ENCODE peak calls at places on chromosomes 1 and 21, in seven cellular contexts. O is tibial artery; U is NCI-H748 treated with DMSO at 0.1 percent for 48 hours; Z is stimulated activated CD4-positive, alpha-beta T cell treated with anti-CD3 and anti-CD28 coated beads, Interleukin-15, amount 100 ng/mL, for 48 hours; E is RWPE1; P is astrocyte of the cerebellum; N is stimulated activated CD8-positive, alpha-beta memory T cell treated with anti-CD3 and anti-CD28 coated beads, Interleukin-15, amount 100 ng/mL, for 1 hour. M is an unnamed sample.
A peak's percentile ranks its signal among the peaks of the same experiment; 100 is the strongest.

GRCh38 chr1:39214021-39214713 is 9.7 kb downstream of the MACF1 start:
- DNase-seq in O (no peak), Z (no peak), U (no peak), E (peak; percentile 19), P (no peak), N (no peak), M (no peak)

GRCh38 chr1:78560811-78561210 is 59.4 kb upstream of the IFI44L start:
- DNase-seq in E (no peak), P (no peak), O (no peak), U (no peak), Z (no peak), N (no peak), M (no peak)

GRCh38 chr1:43947061-43947889 is 525 bp downstream of the IPO13 start:
- DNase-seq in E (no peak), N (no peak), U (no peak), O (no peak), P (no peak), Z (no peak), M (peak; percentile 38)

GRCh38 chr1:204495078-204495753 is 611 bp upstream of the PIK3C2B start:
- DNase-seq in P (no peak), N (no peak), Z (no peak), O (no peak), U (peak; percentile 14), E (no peak), M (no peak)

GRCh38 chr1:76075877-76076276 is 1.3 kb downstream of the ST6GALNAC3 start:
- DNase-seq in Z (no peak), E (no peak), O (no peak), U (no peak), P (no peak), N (no peak), M (no peak)

GRCh38 chr1:96568639-96569038 is 152.9 kb upstream of the PTBP2 start:
- DNase-seq in P (no peak), Z (no peak), O (no peak), U (no peak), N (no peak), E (no peak), M (no peak)

GRCh38 chr1:76680676-76681075 is 186.6 kb upstream of the ST6GALNAC5 start:
- DNase-seq in E (no peak), P (no peak), U (no peak), O (no peak), Z (no peak), N (no peak), M (no peak)

GRCh38 chr1:44021581-44022321 is 9.5 kb downstream of the SLC6A9 start:
- DNase-seq in O (no peak), Z (no peak), P (no peak), E (no peak), U (no peak), N (no peak), M (no peak)

GRCh38 chr1:77473690-77474089 is 191.9 kb downstream of the AK5 start:
- DNase-seq in E (peak; percentile 15), Z (no peak), U (no peak), P (peak; percentile 33), O (no peak), N (no peak), M (no peak)

GRCh38 chr1:107525961-107526360 is 385.1 kb downstream of the NTNG1 start:
- DNase-seq in O (no peak), Z (no peak), E (no peak), P (no peak), U (peak; percentile 63), N (no peak), M (no peak)

GRCh38 chr1:82466894-82467293 is 666.2 kb downstream of the ADGRL2 start:
- DNase-seq in E (no peak), P (no peak), N (no peak), U (no peak), Z (no peak), O (no peak), M (no peak)

GRCh38 chr21:44087426-44088400 is 19.5 kb upstream of the PWP2 start:
- DNase-seq in U (no peak), N (no peak), E (no peak), O (no peak), Z (no peak), P (no peak), M (no peak)

GRCh38 chr1:150887018-150887417 is at the start of gene CTXND2:
- DNase-seq in N (no peak), O (no peak), P (no peak), Z (no peak), U (no peak), E (no peak), M (no peak)

GRCh38 chr1:175146535-175147213 is 45.9 kb downstream of the KIAA0040 start:
- DNase-seq in Z (peak; percentile 56), N (peak; percentile 46), P (peak; percentile 11), U (no peak), E (peak; percentile 80), O (peak; percentile 51), M (peak; percentile 22)

GRCh38 chr1:231272173-231272572 is 31.2 kb downstream of the GNPAT start:
- DNase-seq in U (no peak), N (no peak), Z (no peak), O (no peak), E (no peak), P (no peak), M (no peak)

M was measured in ovary.